ENCODE peak calls at places on chromosomes 11 and 22, in six cellular contexts. E is HFFc6; I is body of pancreas; M is HTR-8/SVneo; A is GM10248; J is stimulated activated CD4-positive, alpha-beta T cell treated with anti-CD3 and anti-CD28 coated beads, Interleukin-15, amount 100 ng/mL, for 24 hours. K is an unnamed sample.

GRCh38 chr11:37040921-37041320 is 442.9 kb upstream of the RAG2 start:
- DNase-seq in E (no peak), I (no peak), M (no peak), A (no peak), J (no peak), K (no peak)

GRCh38 chr11:68138256-68138655 is 17.1 kb upstream of the CHKA start:
- DNase-seq in E (no peak), I (no peak), M (no peak), A (no peak), J (no peak), K (no peak)

GRCh38 chr11:62614275-62614674 is 1.2 kb downstream of the ROM1 start:
- DNase-seq in E (no peak), I (no peak), M (no peak), A (no peak), J (peak), K (no peak)

GRCh38 chr22:46467006-46467405 is 70.4 kb downstream of the CELSR1 start:
- DNase-seq in E (no peak), I (no peak), M (no peak), A (no peak), J (no peak), K (no peak)

GRCh38 chr11:77244277-77245014 is 57.0 kb downstream of the GDPD4 start:
- DNase-seq in E (peak), I (no peak), M (peak), A (no peak), J (no peak), K (no peak)

GRCh38 chr11:110075087-110075821 is 17.9 kb upstream of the ZC3H12C start:
- DNase-seq in E (no peak), I (peak), M (no peak), A (no peak), J (no peak), K (no peak)

GRCh38 chr11:9529333-9529648 is 44.2 kb upstream of the WEE1 start:
- DNase-seq in E (no peak), I (peak), M (no peak), A (no peak), J (no peak), K (no peak)

GRCh38 chr22:28923826-28924732 is 40.7 kb downstream of the ZNRF3 start:
- DNase-seq in E (no peak), I (peak), M (no peak), A (no peak), J (no peak), K (no peak)

GRCh38 chr11:95147364-95147905 is 57.8 kb downstream of the ENDOD1 start:
- DNase-seq in E (peak), I (peak), M (peak), A (no peak), J (peak), K (no peak)

GRCh38 chr11:67277231-67277961 is 11.1 kb downstream of the GRK2 start:
- DNase-seq in E (peak), I (peak), M (no peak), A (peak), J (peak), K (peak)

GRCh38 chr11:116984589-116984988 is 113.6 kb downstream of the SIK3 start:
- DNase-seq in E (peak), I (no peak), M (peak), A (no peak), J (no peak), K (no peak)

GRCh38 chr11:75429641-75429901 is 3.4 kb downstream of the KLHL35 start:
- DNase-seq in E (no peak), I (no peak), M (no peak), A (no peak), J (no peak), K (no peak)

GRCh38 chr11:15227011-15227410 is 112.3 kb downstream of the INSC start:
- DNase-seq in E (no peak), I (no peak), M (no peak), A (no peak), J (no peak), K (no peak)

K was measured in NCI-H2081 treated with DMSO at 0.1 percent for 48 hours.